ENCODE peak calls at places on chromosomes 6 and 20, in six cellular contexts. One of them, this sample, is unnamed.
A peak's percentile ranks its signal among the peaks of the same experiment; 100 is the strongest.

GRCh38 chr20:47263502-47264084 is 92.9 kb downstream of the ZMYND8 start:
- DNase-seq in GM12878: peak; percentile 45
- DNase-seq in thyroid gland: no peak
- DNase-seq in testis: no peak
- DNase-seq in uterus: no peak
- DNase-seq in ovary: no peak
- DNase-seq in this sample: peak; percentile 64

GRCh38 chr6:25882066-25882496 is 8.0 kb upstream of the SLC17A3 start:
- DNase-seq in testis: peak; percentile 30
- DNase-seq in ovary: peak; percentile 16
- DNase-seq in thyroid gland: no peak
- DNase-seq in uterus: peak; percentile 11
- DNase-seq in GM12878: no peak
- DNase-seq in this sample: peak; percentile 29

GRCh38 chr6:157724138-157724537 is 98.9 kb upstream of the SNX9 start:
- DNase-seq in testis: no peak
- DNase-seq in ovary: no peak
- DNase-seq in uterus: no peak
- DNase-seq in GM12878: no peak
- DNase-seq in thyroid gland: no peak
- DNase-seq in this sample: no peak

GRCh38 chr6:34973547-34974248 is 84.6 kb downstream of the ANKS1A start:
- DNase-seq in ovary: no peak
- DNase-seq in GM12878: no peak
- DNase-seq in uterus: no peak
- DNase-seq in testis: no peak
- DNase-seq in thyroid gland: no peak
- DNase-seq in this sample: no peak

GRCh38 chr6:139290787-139291294 is 957 bp downstream of the TXLNB start:
- DNase-seq in thyroid gland: no peak
- DNase-seq in GM12878: peak; percentile 88
- DNase-seq in ovary: peak; percentile 51
- DNase-seq in uterus: peak; percentile 26
- DNase-seq in testis: peak; percentile 26
- DNase-seq in this sample: peak; percentile 24

GRCh38 chr6:74431873-74432272 is 735.9 kb downstream of the CD109 start:
- DNase-seq in ovary: no peak
- DNase-seq in testis: no peak
- DNase-seq in thyroid gland: no peak
- DNase-seq in GM12878: no peak
- DNase-seq in uterus: no peak
- DNase-seq in this sample: no peak

GRCh38 chr6:40485300-40485699 is 101.9 kb downstream of the LRFN2 start:
- DNase-seq in ovary: no peak
- DNase-seq in GM12878: no peak
- DNase-seq in uterus: no peak
- DNase-seq in testis: peak; percentile 67
- DNase-seq in thyroid gland: peak; percentile 30
- DNase-seq in this sample: no peak

GRCh38 chr20:8144282-8145245 is 12.5 kb downstream of the PLCB1 start:
- DNase-seq in ovary: no peak
- DNase-seq in thyroid gland: no peak
- DNase-seq in testis: no peak
- DNase-seq in uterus: no peak
- DNase-seq in GM12878: no peak
- DNase-seq in this sample: no peak

GRCh38 chr6:26319405-26320128 is 45.4 kb upstream of the BTN3A2 start:
- DNase-seq in thyroid gland: no peak
- DNase-seq in testis: no peak
- DNase-seq in GM12878: no peak
- DNase-seq in ovary: no peak
- DNase-seq in uterus: no peak
- DNase-seq in this sample: no peak

GRCh38 chr6:153947817-153948447 is 91.1 kb upstream of the OPRM1 start:
- DNase-seq in GM12878: no peak
- DNase-seq in thyroid gland: peak; percentile 37
- DNase-seq in testis: peak; percentile 59
- DNase-seq in uterus: no peak
- DNase-seq in ovary: no peak
- DNase-seq in this sample: peak; percentile 56

GRCh38 chr6:38136547-38136946 is 317.0 kb downstream of the ZFAND3 start:
- DNase-seq in GM12878: no peak
- DNase-seq in testis: no peak
- DNase-seq in ovary: no peak
- DNase-seq in uterus: no peak
- DNase-seq in thyroid gland: no peak
- DNase-seq in this sample: no peak

GRCh38 chr20:31674895-31675827 is 37.4 kb downstream of the COX4I2 start:
- DNase-seq in testis: peak; percentile 49
- DNase-seq in thyroid gland: peak; percentile 75
- DNase-seq in GM12878: no peak
- DNase-seq in uterus: peak; percentile 36
- DNase-seq in ovary: peak; percentile 40
- DNase-seq in this sample: peak; percentile 80

GRCh38 chr6:143229402-143229801 is 168.7 kb downstream of the AIG1 start:
- DNase-seq in GM12878: no peak
- DNase-seq in ovary: no peak
- DNase-seq in testis: no peak
- DNase-seq in uterus: no peak
- DNase-seq in thyroid gland: no peak
- DNase-seq in this sample: no peak

GRCh38 chr6:166484863-166485262 is 101.6 kb downstream of the RAMACL start:
- DNase-seq in thyroid gland: no peak
- DNase-seq in GM12878: no peak
- DNase-seq in ovary: no peak
- DNase-seq in testis: no peak
- DNase-seq in uterus: no peak
- DNase-seq in this sample: no peak

GRCh38 chr20:6566821-6567220 is 200.7 kb upstream of the BMP2 start:
- DNase-seq in thyroid gland: no peak
- DNase-seq in uterus: no peak
- DNase-seq in ovary: no peak
- DNase-seq in GM12878: no peak
- DNase-seq in testis: no peak
- DNase-seq in this sample: no peak
- TF ChIP-seq CTCF in thyroid gland: no peak
- TF ChIP-seq CTCF in uterus: no peak
- TF ChIP-seq CTCF in ovary: no peak
- TF ChIP-seq CTCF in GM12878: no peak
- TF ChIP-seq CTCF in testis: no peak
- TF ChIP-seq CTCF in this sample: no peak

GRCh38 chr6:1387632-1388031 is 1.7 kb upstream of the FOXF2 start:
- DNase-seq in GM12878: no peak
- DNase-seq in thyroid gland: no peak
- DNase-seq in uterus: no peak
- DNase-seq in ovary: no peak
- DNase-seq in testis: no peak
- DNase-seq in this sample: no peak

GRCh38 chr6:1388081-1388926 is 1.1 kb upstream of the FOXF2 start:
- DNase-seq in uterus: no peak
- DNase-seq in GM12878: no peak
- DNase-seq in ovary: no peak
- DNase-seq in thyroid gland: no peak
- DNase-seq in testis: no peak
- DNase-seq in this sample: no peak

GRCh38 chr6:1389791-1390070 is 355 bp downstream of the FOXF2 start:
- DNase-seq in testis: no peak
- DNase-seq in GM12878: no peak
- DNase-seq in ovary: no peak
- DNase-seq in uterus: no peak
- DNase-seq in thyroid gland: no peak
- DNase-seq in this sample: no peak

GRCh38 chr6:1390071-1390804 is 862 bp downstream of the FOXF2 start:
- DNase-seq in thyroid gland: no peak
- DNase-seq in GM12878: no peak
- DNase-seq in ovary: no peak
- DNase-seq in testis: no peak
- DNase-seq in uterus: no peak
- DNase-seq in this sample: no peak

GRCh38 chr6:1388927-1389790 is at the start of gene FOXF2:
- DNase-seq in testis: no peak
- DNase-seq in thyroid gland: no peak
- DNase-seq in ovary: no peak
- DNase-seq in GM12878: no peak
- DNase-seq in uterus: no peak
- DNase-seq in this sample: no peak
- H3K4me3 ChIP-seq in testis: peak within 1 kb of the TSS; percentile 59
- H3K4me3 ChIP-seq in thyroid gland: peak within 1 kb of the TSS; percentile 25
- H3K4me3 ChIP-seq in ovary: peak within 1 kb of the TSS; percentile 33
- H3K4me3 ChIP-seq in GM12878: no peak within 1 kb of the TSS
- H3K4me3 ChIP-seq in uterus: no peak within 1 kb of the TSS
- H3K4me3 ChIP-seq in this sample: peak within 1 kb of the TSS; percentile 48

DNA sequence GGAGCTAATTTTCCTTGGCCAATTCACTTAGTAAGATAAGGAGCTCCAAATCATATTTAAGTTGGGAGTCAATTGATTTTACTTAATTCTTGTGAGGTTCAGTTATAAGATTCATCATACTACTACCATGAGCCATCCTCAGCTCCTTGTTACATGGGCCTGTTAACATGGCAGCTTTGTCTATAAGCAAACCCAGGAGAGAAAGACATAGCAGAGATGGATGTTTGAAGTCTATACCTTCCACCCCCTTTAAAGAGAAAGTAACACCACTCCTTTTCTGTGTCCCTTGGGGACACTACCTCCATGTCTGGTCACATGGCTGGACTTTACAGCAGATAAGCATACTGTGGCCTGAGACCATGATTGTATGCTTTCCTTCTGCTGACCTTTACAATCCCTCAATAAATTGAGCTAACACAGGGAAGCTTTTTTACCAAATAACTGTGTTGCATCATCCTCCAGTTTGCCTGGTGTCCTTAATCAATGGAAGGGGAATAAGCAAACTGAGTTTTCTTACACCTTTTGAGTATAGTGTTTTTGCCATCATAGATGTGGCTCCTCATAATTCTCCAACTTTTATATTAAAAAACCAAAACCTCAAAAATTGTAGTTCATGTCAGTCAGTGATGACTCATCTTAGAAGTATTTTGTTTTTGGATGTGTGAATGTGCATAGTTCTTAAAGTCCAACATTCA is 9.8 kb upstream of the ZNFX1 start:
- DNase-seq in thyroid gland: no peak
- DNase-seq in testis: no peak
- DNase-seq in ovary: no peak
- DNase-seq in uterus: no peak
- DNase-seq in GM12878: no peak
- DNase-seq in this sample: no peak
- TF ChIP-seq POLR2A in thyroid gland: no peak
- TF ChIP-seq POLR2A in testis: no peak
- TF ChIP-seq POLR2A in ovary: no peak
- TF ChIP-seq POLR2A in uterus: no peak
- TF ChIP-seq POLR2A in GM12878: no peak
- TF ChIP-seq POLR2A in this sample: no peak

GRCh38 chr6:81781624-81782023 is 29.1 kb upstream of the TENT5A start:
- DNase-seq in uterus: no peak
- DNase-seq in GM12878: no peak
- DNase-seq in testis: no peak
- DNase-seq in ovary: no peak
- DNase-seq in thyroid gland: no peak
- DNase-seq in this sample: no peak
- TF ChIP-seq CTCF in uterus: no peak
- TF ChIP-seq CTCF in GM12878: no peak
- TF ChIP-seq CTCF in testis: no peak
- TF ChIP-seq CTCF in ovary: no peak
- TF ChIP-seq CTCF in thyroid gland: no peak
- TF ChIP-seq CTCF in this sample: no peak

DNA sequence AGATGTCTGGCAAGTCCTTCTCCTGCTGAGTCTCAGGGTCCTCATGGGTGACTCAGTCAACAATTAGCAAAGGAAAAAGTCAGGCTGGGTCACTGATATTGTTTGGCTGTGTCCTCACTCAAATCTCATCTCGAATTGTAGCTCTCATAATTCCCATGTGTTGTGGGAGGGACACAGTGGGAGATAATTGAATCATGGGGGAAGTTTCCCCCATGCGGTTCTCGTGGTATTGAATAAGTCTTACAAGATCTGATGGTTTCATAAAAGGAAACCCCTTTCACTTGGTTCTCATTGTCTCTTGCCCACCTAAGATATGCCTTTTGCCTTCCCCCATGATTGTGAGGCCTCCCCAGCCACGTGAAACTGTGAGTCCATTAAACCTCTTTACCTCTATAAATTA is 45.7 kb downstream of the PREX1 start:
- DNase-seq in testis: no peak
- DNase-seq in thyroid gland: no peak
- DNase-seq in uterus: no peak
- DNase-seq in GM12878: no peak
- DNase-seq in ovary: no peak
- DNase-seq in this sample: no peak
- H3K4me3 ChIP-seq in testis: no peak overlapping the region
- H3K4me3 ChIP-seq in thyroid gland: no peak overlapping the region
- H3K4me3 ChIP-seq in uterus: no peak overlapping the region
- H3K4me3 ChIP-seq in GM12878: peak overlapping the region; percentile 37
- H3K4me3 ChIP-seq in ovary: no peak overlapping the region
- H3K4me3 ChIP-seq in this sample: no peak overlapping the region

GRCh38 chr6:160129886-160130615 is 8.4 kb downstream of the SLC22A1 start:
- DNase-seq in GM12878: no peak
- DNase-seq in thyroid gland: no peak
- DNase-seq in testis: no peak
- DNase-seq in uterus: no peak
- DNase-seq in ovary: no peak
- DNase-seq in this sample: no peak
- TF ChIP-seq POLR2A in GM12878: no peak
- TF ChIP-seq POLR2A in thyroid gland: no peak
- TF ChIP-seq POLR2A in testis: no peak
- TF ChIP-seq POLR2A in uterus: no peak
- TF ChIP-seq POLR2A in ovary: no peak
- TF ChIP-seq POLR2A in this sample: no peak